ENCODE peak calls at places on chromosomes 5 and 9, in four cellular contexts. L is NT2/D1, I is small intestine, S is colonic mucosa. E is an unnamed sample.

GRCh38 chr9:129765764-129766317 is 13.0 kb upstream of the PTGES start:
- DNase-seq in L (no peak), I (peak; percentile 43), S (peak; percentile 44), E (no peak)

GRCh38 chr5:135576075-135576599 is 2.7 kb downstream of the CXCL14 start:
- DNase-seq in L (no peak), I (no peak), S (no peak), E (no peak)

GRCh38 chr9:131474711-131475110 is 28.0 kb upstream of the POMT1 start:
- DNase-seq in L (no peak), I (no peak), S (no peak), E (no peak)

GRCh38 chr5:160311491-160312138 is 749 bp downstream of the CCNJL start:
- DNase-seq in L (no peak), I (no peak), S (no peak), E (no peak)

GRCh38 chr9:126218726-126219125 is 107.9 kb upstream of the MVB12B start:
- DNase-seq in L (no peak), I (no peak), S (peak; percentile 3), E (no peak)

GRCh38 chr9:37747271-37747753 is 6.3 kb upstream of the TRMT10B start:
- DNase-seq in L (peak; percentile 44), I (peak; percentile 73), S (peak; percentile 58), E (peak; percentile 52)

GRCh38 chr5:95327211-95327610 is 42.3 kb upstream of the MCTP1 start:
- DNase-seq in L (no peak), I (no peak), S (no peak), E (no peak)

GRCh38 chr9:109846781-109847180 is 66.8 kb downstream of the PALM2AKAP2 start:
- DNase-seq in L (no peak), I (no peak), S (no peak), E (no peak)

GRCh38 chr5:35853652-35854051 is 3.0 kb upstream of the IL7R start:
- DNase-seq in L (no peak), I (peak; percentile 47), S (no peak), E (no peak)

GRCh38 chr9:131187957-131188356 is 62.6 kb downstream of the NUP214 start:
- DNase-seq in L (no peak), I (no peak), S (no peak), E (no peak)

GRCh38 chr9:68530618-68531017 is 10.1 kb downstream of the TMEM252 start:
- DNase-seq in L (no peak), I (peak; percentile 96), S (peak; percentile 85), E (no peak)

GRCh38 chr9:81530407-81530810 is 158.9 kb downstream of the TLE1 start:
- DNase-seq in L (no peak), I (no peak), S (no peak), E (no peak)

GRCh38 chr9:74765572-74765971 is 122.1 kb downstream of the TRPM6 start:
- DNase-seq in L (no peak), I (no peak), S (no peak), E (no peak)

GRCh38 chr5:135501965-135502364 is 33.8 kb downstream of the NEUROG1 start:
- DNase-seq in L (no peak), I (no peak), S (no peak), E (no peak)

GRCh38 chr5:135578685-135579341 is at the start of gene CXCL14:
- DNase-seq in L (peak; percentile 71), I (peak; percentile 24), S (peak; percentile 37), E (peak; percentile 15)

GRCh38 chr9:131370638-131371037 is 23.2 kb upstream of the PRRC2B start:
- DNase-seq in L (no peak), I (peak; percentile 22), S (no peak), E (no peak)

GRCh38 chr5:147857302-147858129 is 21.0 kb upstream of the SCGB3A2 start:
- DNase-seq in L (peak; percentile 60), I (peak; percentile 66), S (peak; percentile 78), E (peak; percentile 65)

GRCh38 chr9:13534006-13534405 is 254.5 kb upstream of the MPDZ start:
- DNase-seq in L (no peak), I (no peak), S (no peak), E (no peak)

GRCh38 chr9:137427454-137428310 is 4.5 kb downstream of the NOXA1 start:
- DNase-seq in L (no peak), I (no peak), S (no peak), E (no peak)

GRCh38 chr9:136231478-136232297 is 13.9 kb downstream of the QSOX2 start:
- DNase-seq in L (no peak), I (no peak), S (no peak), E (no peak)

GRCh38 chr5:125134216-125135081 is 388.0 kb upstream of the ZNF608 start:
- DNase-seq in L (no peak), I (no peak), S (no peak), E (no peak)

GRCh38 chr9:34746526-34746925 is 36.6 kb upstream of the CCL21 start:
- DNase-seq in L (no peak), I (no peak), S (no peak), E (peak; percentile 16)

GRCh38 chr9:120868339-120868675 is 8.7 kb downstream of the PHF19 start:
- DNase-seq in L (no peak), I (no peak), S (no peak), E (no peak)

GRCh38 chr9:130143974-130144373 is 28.2 kb upstream of the NCS1 start:
- DNase-seq in L (no peak), I (no peak), S (no peak), E (no peak)

GRCh38 chr5:15550502-15551115 is 50.6 kb downstream of the FBXL7 start:
- DNase-seq in L (no peak), I (no peak), S (no peak), E (peak; percentile 28)

GRCh38 chr9:129289883-129290282 is 111.8 kb upstream of the IER5L start:
- DNase-seq in L (no peak), I (no peak), S (no peak), E (no peak)

GRCh38 chr9:22009563-22009867 is 410 bp upstream of the CDKN2B start:
- DNase-seq in L (no peak), I (no peak), S (no peak), E (no peak)

GRCh38 chr5:119289413-119289812 is 66.4 kb upstream of the TNFAIP8 start:
- DNase-seq in L (no peak), I (no peak), S (no peak), E (no peak)
- H3K4me1 ChIP-seq in L (no peaks in the 10 kb centered on the region), I (no peaks in the 10 kb centered on the region), S (peaks cover 8% of the 10 kb centered on the region), E (no peaks in the 10 kb centered on the region)

GRCh38 chr5:80956272-80956671 is 3.9 kb upstream of the RASGRF2 start:
- DNase-seq in L (no peak), I (no peak), S (no peak), E (no peak)
- H3K4me3 ChIP-seq in L (no peak overlapping the region), I (no peak overlapping the region), S (no peak overlapping the region), E (no peak overlapping the region)

DNA sequence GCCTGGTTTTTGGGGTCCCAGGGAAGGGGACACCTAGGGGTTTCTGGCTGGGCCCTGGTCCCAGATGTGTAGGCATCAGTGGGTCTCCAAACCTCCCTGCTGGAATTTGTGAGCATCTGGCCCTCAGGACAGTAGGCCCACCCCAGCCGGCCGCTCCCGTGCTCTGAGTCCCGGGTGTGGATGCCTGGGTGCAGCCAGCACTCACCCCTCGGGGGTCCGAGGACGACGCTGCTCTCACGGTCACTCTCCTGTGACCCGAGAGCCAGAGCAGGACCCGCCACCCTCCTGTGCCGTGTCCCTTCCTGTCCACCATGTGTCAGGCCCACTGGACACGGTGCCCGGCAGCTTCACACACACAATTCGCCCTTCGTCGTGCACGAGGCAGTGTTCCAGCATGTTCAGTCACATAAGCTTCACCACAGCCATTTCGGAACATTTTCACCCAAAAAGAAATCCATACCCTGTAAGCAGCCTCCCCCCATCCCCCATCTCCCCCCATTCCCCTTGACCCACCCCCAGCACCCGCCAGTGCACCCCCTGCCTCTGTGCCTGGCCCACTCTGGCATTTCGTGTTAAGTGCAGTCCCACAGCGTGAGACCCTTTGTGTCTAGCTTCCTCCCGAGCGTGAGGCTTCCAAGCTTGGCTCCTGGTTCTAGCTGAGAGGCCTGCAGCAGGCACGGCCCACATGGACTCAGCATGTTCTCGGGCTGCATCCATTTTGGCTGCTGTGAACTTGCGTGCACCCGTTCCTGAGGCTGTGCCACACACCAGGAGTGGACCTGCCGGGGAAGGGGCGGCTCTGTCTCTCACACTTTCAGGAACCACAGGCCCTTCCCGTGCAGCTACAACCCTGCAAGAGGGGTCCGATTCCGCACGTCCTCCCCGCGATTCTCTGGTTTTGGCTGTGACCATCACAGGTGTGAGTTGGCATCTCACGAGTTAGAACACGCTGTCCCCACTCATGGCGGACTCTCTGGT is 40.5 kb downstream of the NKD2 start:
- DNase-seq in L (no peak), I (no peak), S (no peak), E (no peak)
- H3K9me3 ChIP-seq in L (peaks cover 17% of the 10 kb centered on the region), I (no peaks in the 10 kb centered on the region), S (no peaks in the 10 kb centered on the region), E (no peaks in the 10 kb centered on the region)

DNA sequence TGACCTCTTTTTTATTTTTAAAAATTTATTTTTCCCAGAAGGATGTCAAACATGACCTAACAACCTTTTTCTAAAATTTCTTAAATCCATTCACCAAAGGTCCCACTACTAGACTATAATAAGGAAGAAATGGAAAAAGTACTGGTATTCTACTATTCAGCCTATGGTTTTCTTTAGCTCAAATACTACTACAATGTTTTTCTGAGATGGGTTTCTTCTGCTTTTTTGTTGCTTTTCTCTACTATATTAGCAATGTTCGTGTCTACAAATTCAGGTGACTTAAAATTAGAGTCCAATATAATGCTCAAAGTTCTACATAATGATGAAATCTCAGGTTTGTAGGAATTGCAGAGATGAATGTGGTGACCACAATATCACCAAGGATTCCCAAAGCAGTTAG is 7.9 kb downstream of the ERP44 start:
- DNase-seq in L (no peak), I (no peak), S (no peak), E (no peak)
- H3K4me1 ChIP-seq in L (no peaks in the 10 kb centered on the region), I (no peaks in the 10 kb centered on the region), S (no peaks in the 10 kb centered on the region), E (no peaks in the 10 kb centered on the region)

GRCh38 chr9:118686940-118687339 is 682.3 kb downstream of the BRINP1 start:
- DNase-seq in L (no peak), I (no peak), S (no peak), E (no peak)
- H3K4me3 ChIP-seq in L (no peak overlapping the region), I (no peak overlapping the region), S (no peak overlapping the region), E (no peak overlapping the region)

DNA sequence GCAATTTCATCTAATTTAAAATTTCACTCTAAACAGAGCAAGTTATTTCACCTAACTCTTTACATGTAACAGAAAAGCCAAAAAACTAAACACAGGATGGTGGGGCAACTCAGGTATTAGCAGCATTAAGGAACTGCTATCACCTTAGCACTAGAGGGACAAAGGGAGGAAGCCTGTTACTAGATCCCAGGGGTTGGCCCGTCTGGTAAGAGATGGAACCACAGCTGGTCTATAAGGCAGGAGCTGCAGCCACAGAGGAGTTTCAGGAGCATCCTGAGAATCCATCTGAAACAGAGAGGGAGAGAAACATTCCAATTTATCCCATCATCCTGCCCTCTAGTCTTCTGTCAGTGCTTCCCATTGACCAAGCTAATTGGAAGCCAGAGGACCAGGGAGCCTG is 300.3 kb downstream of the MRPS30 start:
- DNase-seq in L (no peak), I (no peak), S (no peak), E (no peak)
- H3K9me3 ChIP-seq in L (no peaks in the 10 kb centered on the region), I (no peaks in the 10 kb centered on the region), S (no peaks in the 10 kb centered on the region), E (no peaks in the 10 kb centered on the region)

E was measured in prostate gland.